ENCODE peak calls at places on chromosomes 1 and 21, in six cellular contexts. G, B, K, P, T and A are unnamed samples.

GRCh38 chr1:93845554-93846150 is 33.4 kb downstream of the DNTTIP2 start:
- DNase-seq in G (no peak), B (no peak), P (no peak), T (peak), K (peak), A (peak)

GRCh38 chr1:22723151-22723550 is 12.5 kb downstream of the EPHB2 start:
- DNase-seq in B (no peak), K (no peak), P (no peak), G (no peak), T (no peak), A (no peak)

GRCh38 chr1:53518775-53519174 is 59.6 kb downstream of the DMRTB1 start:
- DNase-seq in B (no peak), K (no peak), T (no peak), G (no peak), P (no peak), A (no peak)

GRCh38 chr1:90721210-90722194 is 4.4 kb upstream of the BARHL2 start:
- DNase-seq in B (no peak), K (peak), T (peak), G (peak), P (no peak), A (no peak)

GRCh38 chr1:183051546-183051945 is 28.3 kb downstream of the LAMC1 start:
- DNase-seq in G (no peak), T (peak), B (no peak), K (no peak), P (no peak), A (no peak)

GRCh38 chr21:31900121-31900895 is 27.5 kb downstream of the HUNK start:
- DNase-seq in T (no peak), G (no peak), P (no peak), K (no peak), B (no peak), A (no peak)

GRCh38 chr1:201175820-201176500 is 14.7 kb upstream of the IGFN1 start:
- DNase-seq in T (no peak), B (no peak), K (no peak), G (no peak), P (no peak), A (no peak)

GRCh38 chr1:230907472-230908205 is 39.3 kb upstream of the C1orf198 start:
- DNase-seq in K (no peak), T (no peak), G (no peak), P (no peak), B (no peak), A (no peak)

GRCh38 chr1:111856411-111857135 is 100.9 kb downstream of the DDX20 start:
- DNase-seq in B (no peak), G (no peak), T (no peak), K (no peak), P (no peak), A (no peak)

GRCh38 chr1:5828322-5828935 is 163.8 kb downstream of the NPHP4 start:
- DNase-seq in B (no peak), G (no peak), K (no peak), T (no peak), P (no peak), A (no peak)

GRCh38 chr1:219143735-219144134 is 29.9 kb upstream of the LYPLAL1 start:
- DNase-seq in B (no peak), K (no peak), P (no peak), G (no peak), T (peak), A (no peak)

GRCh38 chr1:204513117-204513716 is 3.0 kb upstream of the MDM4 start:
- DNase-seq in P (no peak), K (no peak), G (no peak), T (no peak), B (no peak), A (no peak)

GRCh38 chr1:64965239-64966157 is 851 bp downstream of the JAK1 start:
- DNase-seq in K (peak), G (peak), P (peak), B (peak), T (peak), A (peak)

GRCh38 chr1:32948082-32948722 is 16.4 kb downstream of the RNF19B start:
- DNase-seq in B (no peak), G (no peak), K (no peak), T (no peak), P (no peak), A (no peak)